ENCODE peak calls at places on chromosomes 12 and 14, in five cellular contexts. L is RWPE2, U is psoas muscle, X is lower lobe of right lung, C is left lung. Z is an unnamed sample.

GRCh38 chr14:63178912-63179311 is 25.3 kb upstream of the RHOJ start:
- ATAC-seq in L (peak), C (peak), X (no peak), U (no peak), Z (peak)

GRCh38 chr14:104926619-104927431 is 2.1 kb downstream of the PLD4 start:
- ATAC-seq in U (no peak), X (no peak), C (no peak), L (no peak), Z (no peak)

GRCh38 chr14:69684461-69685183 is 73.2 kb downstream of the SUSD6 start:
- ATAC-seq in U (peak), C (peak), L (peak), X (peak), Z (no peak)

GRCh38 chr12:54294914-54295566 is 5.8 kb downstream of the NFE2 start:
- ATAC-seq in L (no peak), C (no peak), U (no peak), X (no peak), Z (no peak)

GRCh38 chr14:76953196-76953945 is 75.1 kb downstream of the IRF2BPL start:
- ATAC-seq in L (peak), U (peak), C (peak), X (peak), Z (peak)

GRCh38 chr14:35391388-35391710 is 13.2 kb downstream of the NFKBIA start:
- ATAC-seq in X (no peak), L (no peak), C (no peak), U (no peak), Z (no peak)

GRCh38 chr12:92828565-92828964 is 100.5 kb downstream of the EEA1 start:
- ATAC-seq in L (no peak), X (no peak), U (peak), C (no peak), Z (no peak)

GRCh38 chr14:23877111-23877510 is 76.5 kb upstream of the DHRS4 start:
- ATAC-seq in L (no peak), X (no peak), U (no peak), C (no peak), Z (no peak)

GRCh38 chr12:42235426-42235825 is 2.6 kb downstream of the YAF2 start:
- ATAC-seq in U (peak), C (no peak), L (no peak), X (no peak), Z (no peak)

GRCh38 chr14:103894723-103895059 is 33.6 kb upstream of the TDRD9 start:
- ATAC-seq in X (peak), L (no peak), C (no peak), U (no peak), Z (no peak)

GRCh38 chr12:116204785-116205184 is 72.7 kb downstream of the MED13L start:
- ATAC-seq in L (no peak), C (no peak), U (no peak), X (no peak), Z (no peak)

GRCh38 chr14:51630987-51631386 is 20.7 kb upstream of the FRMD6 start:
- ATAC-seq in X (no peak), L (no peak), U (no peak), C (no peak), Z (no peak)

GRCh38 chr14:102985665-102986064 is 63.2 kb downstream of the AMN start:
- ATAC-seq in C (no peak), U (no peak), L (no peak), X (no peak), Z (no peak)

GRCh38 chr12:82650627-82651337 is 35.9 kb upstream of the TMTC2 start:
- ATAC-seq in C (peak), U (no peak), L (peak), X (peak), Z (no peak)

GRCh38 chr14:50359631-50360030 is 37.0 kb downstream of the CDKL1 start:
- ATAC-seq in U (no peak), L (no peak), X (no peak), C (no peak), Z (no peak)

GRCh38 chr14:31968912-31969311 is 108.2 kb upstream of the ARHGAP5 start:
- ATAC-seq in U (no peak), L (no peak), C (no peak), X (no peak), Z (peak)

GRCh38 chr14:101851716-101852395 is 90.3 kb downstream of the PPP2R5C start:
- ATAC-seq in L (no peak), U (no peak), X (peak), C (peak), Z (peak)

GRCh38 chr12:169528-170360 is 44.2 kb downstream of the SLC6A12 start:
- ATAC-seq in L (peak), U (no peak), X (no peak), C (no peak), Z (no peak)

GRCh38 chr14:50831704-50832130 is 755 bp upstream of the NIN start:
- ATAC-seq in L (no peak), C (peak), X (peak), U (no peak), Z (no peak)

GRCh38 chr12:109948382-109948781 is 47.8 kb downstream of the GIT2 start:
- ATAC-seq in U (no peak), L (no peak), X (no peak), C (no peak), Z (no peak)

GRCh38 chr12:3227076-3227975 is 150.1 kb downstream of the TSPAN9 start:
- ATAC-seq in U (no peak), L (no peak), C (no peak), X (no peak), Z (no peak)

GRCh38 chr12:122872815-122873361 is 23.0 kb downstream of the VPS37B start:
- ATAC-seq in U (no peak), L (no peak), X (peak), C (peak), Z (no peak)

GRCh38 chr14:55138091-55138490 is 9.0 kb downstream of the LGALS3 start:
- ATAC-seq in C (peak), U (no peak), X (peak), L (no peak), Z (no peak)
- TF ChIP-seq CTCF in C (no peak), U (no peak), X (no peak), L (peak), Z (no peak)

GRCh38 chr14:30330452-30330851 is 228.5 kb upstream of the G2E3 start:
- ATAC-seq in C (no peak), L (no peak), X (no peak), U (no peak), Z (no peak)
- TF ChIP-seq CTCF in C (peak), L (peak), X (peak), U (peak), Z (no peak)

GRCh38 chr12:99392091-99392850 is 255.3 kb upstream of the GARIN6 start:
- ATAC-seq in L (no peak), U (no peak), X (no peak), C (no peak), Z (no peak)

GRCh38 chr12:99387661-99388060 is 259.9 kb upstream of the GARIN6 start:
- ATAC-seq in C (no peak), X (no peak), L (no peak), U (no peak), Z (no peak)

GRCh38 chr12:99389751-99390150 is 257.8 kb upstream of the GARIN6 start:
- ATAC-seq in X (no peak), C (no peak), U (no peak), L (no peak), Z (no peak)

GRCh38 chr12:99393763-99394162 is 253.8 kb upstream of the GARIN6 start:
- ATAC-seq in L (no peak), C (no peak), X (no peak), U (no peak), Z (no peak)

DNA sequence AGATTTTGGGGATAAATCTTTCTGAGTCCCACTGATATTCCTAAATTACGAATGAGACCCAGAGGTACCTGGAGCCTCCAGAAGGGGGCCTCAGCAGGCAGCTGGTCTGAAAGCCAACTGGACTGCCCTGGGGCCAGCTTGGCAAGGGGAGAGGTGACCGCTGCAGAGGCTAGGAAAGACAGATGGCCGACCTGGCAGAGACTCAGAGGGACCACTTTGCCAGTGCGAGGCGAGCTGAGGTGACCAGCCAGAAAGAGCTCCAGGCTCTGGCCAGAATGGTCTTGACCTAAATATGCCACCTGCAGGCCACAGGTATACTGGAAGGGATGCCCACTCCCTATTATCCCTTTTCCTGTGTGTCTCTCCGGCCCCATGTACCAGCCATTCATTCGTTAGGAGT is 256.8 kb upstream of the GARIN6 start:
- ATAC-seq in C (no peak), U (no peak), X (no peak), L (peak), Z (no peak)
- TF ChIP-seq CTCF in C (no peak), U (no peak), X (no peak), L (peak), Z (no peak)

DNA sequence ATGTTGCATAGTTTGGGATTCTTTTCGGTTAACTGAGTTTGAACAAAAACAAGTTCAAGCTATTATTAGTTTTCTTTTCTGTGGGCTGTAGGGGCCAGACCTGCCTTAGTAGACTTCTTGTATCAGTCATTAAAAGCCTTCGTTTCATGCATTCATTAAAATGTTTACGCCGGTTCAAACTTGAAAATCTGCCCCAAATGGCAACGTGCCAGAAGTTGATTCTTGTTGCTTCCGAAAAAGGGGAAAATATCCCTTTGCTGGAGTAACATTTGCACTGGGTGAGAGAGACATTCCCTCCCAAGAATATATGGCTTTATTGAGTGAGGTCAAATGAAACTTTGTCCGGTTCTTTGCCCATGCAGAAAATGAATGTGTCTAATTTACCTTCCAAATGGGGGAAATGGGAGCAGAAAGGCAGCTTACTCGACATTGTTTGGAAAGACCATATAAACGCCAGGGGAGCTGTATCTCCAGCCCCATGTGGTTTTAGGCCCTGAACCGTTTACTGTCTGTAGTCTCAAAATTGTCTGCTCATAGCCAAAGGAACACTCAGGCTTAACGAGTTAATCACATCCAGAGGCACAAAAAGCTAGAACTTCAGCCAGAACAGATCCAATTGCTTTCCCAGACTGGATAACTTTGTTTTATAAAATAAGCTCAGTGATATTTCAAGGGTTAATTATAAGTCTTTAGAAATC is 3.0 kb upstream of the EMP1 start:
- ATAC-seq in L (no peak), U (no peak), C (no peak), X (no peak), Z (no peak)
- TF ChIP-seq CTCF in L (no peak), U (no peak), C (no peak), X (no peak), Z (no peak)

DNA sequence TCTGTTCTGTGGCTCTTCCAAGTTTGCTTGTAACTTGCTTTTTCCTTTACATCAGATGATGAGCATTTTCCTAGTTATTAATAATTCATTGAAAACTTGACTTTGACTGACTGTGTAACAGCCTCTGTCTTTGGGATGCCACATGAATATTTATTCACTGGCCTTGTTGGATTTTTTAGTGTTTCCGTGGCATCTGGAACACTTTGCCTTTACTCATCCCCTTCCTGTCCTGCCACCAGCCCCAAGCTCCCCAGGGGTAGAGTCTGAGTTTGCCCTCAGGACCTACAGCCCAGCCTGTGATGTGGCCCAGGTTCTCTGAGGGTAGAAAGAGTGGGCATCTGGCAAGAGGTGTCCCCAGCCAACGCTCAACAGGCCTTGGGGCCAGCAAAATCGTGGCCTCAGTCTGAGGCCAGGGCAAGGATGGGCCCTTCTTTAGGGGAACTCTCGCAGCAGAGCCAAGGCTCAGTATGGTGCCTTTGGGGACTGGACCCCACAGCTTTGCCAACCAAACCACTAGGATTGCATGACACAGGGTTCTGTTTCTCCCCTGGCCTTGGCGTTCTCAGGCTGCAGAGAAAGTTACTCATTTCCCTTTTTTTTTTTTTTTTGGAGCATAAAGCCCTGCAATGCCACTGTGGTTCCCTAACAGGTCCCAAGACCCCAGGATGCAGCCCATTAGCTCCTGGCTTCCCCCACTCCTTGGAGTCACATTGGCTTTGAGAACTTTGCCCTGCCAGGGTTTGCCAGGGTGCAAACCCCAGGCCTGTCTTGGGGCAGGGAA is 100.7 kb downstream of the LGMN start:
- ATAC-seq in X (no peak), C (no peak), L (no peak), U (no peak), Z (no peak)
- TF ChIP-seq CTCF in X (no peak), C (no peak), L (no peak), U (no peak), Z (no peak)

GRCh38 chr12:48979602-48980388 is 1.7 kb downstream of the WNT1 start:
- ATAC-seq in C (peak), L (no peak), U (peak), X (peak), Z (no peak)

GRCh38 chr12:48981757-48982157 is 3.6 kb downstream of the WNT1 start:
- ATAC-seq in L (no peak), U (no peak), X (no peak), C (no peak), Z (no peak)

GRCh38 chr12:48980953-48981756 is 3.0 kb downstream of the WNT1 start:
- ATAC-seq in C (peak), X (peak), L (peak), U (peak), Z (no peak)

GRCh38 chr12:48978741-48979601 is 849 bp downstream of the WNT1 start:
- ATAC-seq in U (peak), C (no peak), L (no peak), X (peak), Z (no peak)

DNA sequence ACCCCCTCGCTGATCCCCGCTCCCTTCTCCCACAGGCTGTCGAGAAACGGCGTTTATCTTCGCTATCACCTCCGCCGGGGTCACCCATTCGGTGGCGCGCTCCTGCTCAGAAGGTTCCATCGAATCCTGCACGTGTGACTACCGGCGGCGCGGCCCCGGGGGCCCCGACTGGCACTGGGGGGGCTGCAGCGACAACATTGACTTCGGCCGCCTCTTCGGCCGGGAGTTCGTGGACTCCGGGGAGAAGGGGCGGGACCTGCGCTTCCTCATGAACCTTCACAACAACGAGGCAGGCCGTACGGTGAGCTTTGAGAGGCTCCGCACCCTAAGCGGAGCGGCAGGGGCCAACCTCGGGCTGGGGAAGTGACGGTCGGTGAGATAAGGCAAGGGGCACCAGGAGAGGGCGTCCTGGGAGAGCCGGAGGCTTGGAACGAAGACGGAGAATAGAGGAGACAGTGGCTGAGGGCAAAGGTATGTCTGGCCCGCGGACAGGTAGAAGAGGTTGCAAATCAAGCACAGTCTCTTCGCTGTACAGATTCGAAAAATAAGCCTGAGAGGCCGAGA is 2.3 kb downstream of the WNT1 start:
- ATAC-seq in L (peak), U (peak), C (peak), X (peak), Z (no peak)
- TF ChIP-seq CTCF in L (peak), U (no peak), C (no peak), X (no peak), Z (no peak)

GRCh38 chr14:91059576-91060471 is 617 bp downstream of the RPS6KA5 start:
- ATAC-seq in U (peak), L (peak), X (peak), C (peak), Z (peak)
- TF ChIP-seq CTCF in U (peak), L (peak), X (no peak), C (no peak), Z (no peak)

Z was measured in gastroesophageal sphincter.